ENCODE peak calls at places on chromosomes 3 and 15, in eight cellular contexts. Q, T, V, U, K, L, W and E are unnamed samples.

GRCh38 chr3:146130881-146131371 is 30.1 kb downstream of the PLOD2 start:
- DNase-seq in W (no peak), V (no peak), K (no peak), Q (no peak), L (no peak), T (no peak), U (no peak), E (peak)

GRCh38 chr3:44555753-44556152 is 760 bp downstream of the ZKSCAN7 start:
- DNase-seq in W (no peak), L (no peak), V (no peak), K (no peak), U (no peak), T (no peak), Q (no peak), E (no peak)

GRCh38 chr3:52752045-52752660 is 18.6 kb downstream of the NEK4 start:
- DNase-seq in W (no peak), Q (no peak), V (no peak), T (no peak), U (no peak), K (no peak), L (no peak), E (no peak)

GRCh38 chr3:140131895-140132294 is 196.9 kb downstream of the CLSTN2 start:
- DNase-seq in V (no peak), Q (no peak), W (no peak), T (no peak), K (no peak), U (no peak), L (no peak), E (no peak)

GRCh38 chr3:50226888-50227389 is 9.1 kb upstream of the GNAI2 start:
- DNase-seq in T (no peak), V (no peak), L (peak), K (no peak), W (peak), U (peak), Q (no peak), E (no peak)

GRCh38 chr15:62798536-62798935 is 244.0 kb upstream of the TPM1 start:
- DNase-seq in K (no peak), L (no peak), W (no peak), Q (no peak), T (no peak), U (no peak), V (no peak), E (no peak)

GRCh38 chr3:33417051-33417673 is 23.0 kb downstream of the UBP1 start:
- DNase-seq in K (no peak), U (no peak), Q (no peak), T (no peak), L (no peak), W (no peak), V (no peak), E (no peak)

GRCh38 chr3:101074518-101074917 is 81.3 kb upstream of the ABI3BP start:
- DNase-seq in L (no peak), K (no peak), U (no peak), V (no peak), W (no peak), T (no peak), Q (no peak), E (no peak)

GRCh38 chr3:133840055-133840737 is 34.6 kb downstream of the SRPRB start:
- DNase-seq in V (no peak), K (no peak), T (no peak), U (no peak), W (no peak), L (no peak), Q (no peak), E (no peak)

GRCh38 chr15:33068531-33068990 is 126.0 kb downstream of the FMN1 start:
- DNase-seq in L (peak), K (no peak), W (no peak), T (no peak), Q (peak), U (no peak), V (no peak), E (peak)

GRCh38 chr3:57079221-57079831 is 18.9 kb downstream of the SPATA12 start:
- DNase-seq in Q (peak), U (peak), L (peak), K (no peak), W (peak), T (no peak), V (no peak), E (no peak)

GRCh38 chr15:31488437-31489204 is 162.0 kb downstream of the KLF13 start:
- DNase-seq in L (peak), T (peak), Q (peak), U (peak), V (peak), K (no peak), W (peak), E (no peak)

GRCh38 chr3:19934098-19934566 is at the start of gene EFHB:
- DNase-seq in Q (no peak), T (no peak), W (no peak), K (no peak), L (no peak), U (peak), V (no peak), E (no peak)

GRCh38 chr15:101455291-101455916 is 34.1 kb downstream of the PCSK6 start:
- DNase-seq in V (no peak), L (no peak), U (no peak), W (no peak), Q (no peak), K (no peak), T (no peak), E (no peak)

GRCh38 chr3:169992156-169992555 is 25.5 kb downstream of the SEC62 start:
- DNase-seq in L (no peak), W (no peak), T (no peak), K (no peak), U (no peak), Q (no peak), V (no peak), E (no peak)

GRCh38 chr15:95086543-95087252 is 855.3 kb downstream of the MCTP2 start:
- DNase-seq in V (no peak), W (no peak), K (no peak), Q (no peak), U (no peak), L (no peak), T (no peak), E (peak)

GRCh38 chr15:98154863-98155262 is 194.4 kb downstream of the ARRDC4 start:
- DNase-seq in W (no peak), Q (no peak), U (no peak), K (no peak), T (peak), V (no peak), L (no peak), E (peak)

GRCh38 chr15:44038801-44039200 is 156.3 kb downstream of the FRMD5 start:
- DNase-seq in K (no peak), V (no peak), U (no peak), W (no peak), T (no peak), L (no peak), Q (no peak), E (no peak)

GRCh38 chr15:34365073-34365825 is 1.7 kb downstream of the LPCAT4 start:
- DNase-seq in L (no peak), Q (no peak), V (peak), T (no peak), U (no peak), K (no peak), W (no peak), E (no peak)

GRCh38 chr3:160981217-160981938 is 123.8 kb downstream of the B3GALNT1 start:
- DNase-seq in Q (no peak), K (peak), W (peak), T (no peak), V (no peak), U (no peak), L (no peak), E (no peak)